ENCODE peak calls at places on chromosome 14, in four cellular contexts. One of them, this sample, is unnamed.

GRCh38 chr14:93898081-93898611 is 29.0 kb upstream of the FAM181A start:
- DNase-seq in upper lobe of right lung: no peak
- DNase-seq in stimulated activated CD8-positive, alpha-beta memory T cell treated with anti-CD3 and anti-CD28 coated beads, Interleukin-15, amount 100 ng/mL, for 24 hours: no peak
- DNase-seq in NCI-H510A treated with DMSO at 0.1 percent for 48 hours: no peak
- DNase-seq in this sample: no peak

GRCh38 chr14:55711171-55711811 is 131.3 kb downstream of the KTN1 start:
- DNase-seq in NCI-H510A treated with DMSO at 0.1 percent for 48 hours: no peak
- DNase-seq in stimulated activated CD8-positive, alpha-beta memory T cell treated with anti-CD3 and anti-CD28 coated beads, Interleukin-15, amount 100 ng/mL, for 24 hours: no peak
- DNase-seq in upper lobe of right lung: no peak
- DNase-seq in this sample: no peak

GRCh38 chr14:66315098-66315497 is 171.1 kb upstream of the CCDC196 start:
- DNase-seq in stimulated activated CD8-positive, alpha-beta memory T cell treated with anti-CD3 and anti-CD28 coated beads, Interleukin-15, amount 100 ng/mL, for 24 hours: no peak
- DNase-seq in upper lobe of right lung: no peak
- DNase-seq in NCI-H510A treated with DMSO at 0.1 percent for 48 hours: no peak
- DNase-seq in this sample: no peak

GRCh38 chr14:93056840-93057585 is 58.7 kb downstream of the ITPK1 start:
- DNase-seq in upper lobe of right lung: no peak
- DNase-seq in stimulated activated CD8-positive, alpha-beta memory T cell treated with anti-CD3 and anti-CD28 coated beads, Interleukin-15, amount 100 ng/mL, for 24 hours: no peak
- DNase-seq in NCI-H510A treated with DMSO at 0.1 percent for 48 hours: no peak
- DNase-seq in this sample: no peak

GRCh38 chr14:55974046-55974582 is 144.1 kb upstream of the PELI2 start:
- DNase-seq in stimulated activated CD8-positive, alpha-beta memory T cell treated with anti-CD3 and anti-CD28 coated beads, Interleukin-15, amount 100 ng/mL, for 24 hours: no peak
- DNase-seq in NCI-H510A treated with DMSO at 0.1 percent for 48 hours: no peak
- DNase-seq in upper lobe of right lung: no peak
- DNase-seq in this sample: no peak

GRCh38 chr14:38629412-38629811 is 373.5 kb upstream of the CLEC14A start:
- DNase-seq in NCI-H510A treated with DMSO at 0.1 percent for 48 hours: no peak
- DNase-seq in upper lobe of right lung: no peak
- DNase-seq in stimulated activated CD8-positive, alpha-beta memory T cell treated with anti-CD3 and anti-CD28 coated beads, Interleukin-15, amount 100 ng/mL, for 24 hours: no peak
- DNase-seq in this sample: no peak

GRCh38 chr14:45838597-45838996 is 585.6 kb upstream of the MIS18BP1 start:
- DNase-seq in upper lobe of right lung: no peak
- DNase-seq in stimulated activated CD8-positive, alpha-beta memory T cell treated with anti-CD3 and anti-CD28 coated beads, Interleukin-15, amount 100 ng/mL, for 24 hours: no peak
- DNase-seq in NCI-H510A treated with DMSO at 0.1 percent for 48 hours: peak; percentile 16
- DNase-seq in this sample: no peak

GRCh38 chr14:78359581-78359980 is 189.4 kb downstream of the NRXN3 start:
- DNase-seq in stimulated activated CD8-positive, alpha-beta memory T cell treated with anti-CD3 and anti-CD28 coated beads, Interleukin-15, amount 100 ng/mL, for 24 hours: no peak
- DNase-seq in upper lobe of right lung: no peak
- DNase-seq in NCI-H510A treated with DMSO at 0.1 percent for 48 hours: no peak
- DNase-seq in this sample: no peak

GRCh38 chr14:68762944-68763831 is 29.7 kb downstream of the ZFP36L1 start:
- DNase-seq in upper lobe of right lung: peak; percentile 76
- DNase-seq in NCI-H510A treated with DMSO at 0.1 percent for 48 hours: no peak
- DNase-seq in stimulated activated CD8-positive, alpha-beta memory T cell treated with anti-CD3 and anti-CD28 coated beads, Interleukin-15, amount 100 ng/mL, for 24 hours: no peak
- DNase-seq in this sample: peak; percentile 11

GRCh38 chr14:91078095-91078737 is 17.8 kb upstream of the RPS6KA5 start:
- DNase-seq in NCI-H510A treated with DMSO at 0.1 percent for 48 hours: no peak
- DNase-seq in upper lobe of right lung: no peak
- DNase-seq in stimulated activated CD8-positive, alpha-beta memory T cell treated with anti-CD3 and anti-CD28 coated beads, Interleukin-15, amount 100 ng/mL, for 24 hours: no peak
- DNase-seq in this sample: no peak

GRCh38 chr14:21476526-21476924 is 234 bp downstream of the RAB2B start:
- DNase-seq in stimulated activated CD8-positive, alpha-beta memory T cell treated with anti-CD3 and anti-CD28 coated beads, Interleukin-15, amount 100 ng/mL, for 24 hours: peak; percentile 61
- DNase-seq in NCI-H510A treated with DMSO at 0.1 percent for 48 hours: peak; percentile 92
- DNase-seq in upper lobe of right lung: peak; percentile 95
- DNase-seq in this sample: no peak

GRCh38 chr14:103091041-103091882 is 3.3 kb upstream of the EXOC3L4 start:
- DNase-seq in upper lobe of right lung: peak; percentile 88
- DNase-seq in NCI-H510A treated with DMSO at 0.1 percent for 48 hours: peak; percentile 40
- DNase-seq in stimulated activated CD8-positive, alpha-beta memory T cell treated with anti-CD3 and anti-CD28 coated beads, Interleukin-15, amount 100 ng/mL, for 24 hours: peak; percentile 61
- DNase-seq in this sample: no peak

GRCh38 chr14:64095620-64096019 is 198.6 kb downstream of the ESR2 start:
- DNase-seq in stimulated activated CD8-positive, alpha-beta memory T cell treated with anti-CD3 and anti-CD28 coated beads, Interleukin-15, amount 100 ng/mL, for 24 hours: no peak
- DNase-seq in upper lobe of right lung: no peak
- DNase-seq in NCI-H510A treated with DMSO at 0.1 percent for 48 hours: no peak
- DNase-seq in this sample: no peak

GRCh38 chr14:70057519-70058136 is 131.1 kb downstream of the SLC8A3 start:
- DNase-seq in stimulated activated CD8-positive, alpha-beta memory T cell treated with anti-CD3 and anti-CD28 coated beads, Interleukin-15, amount 100 ng/mL, for 24 hours: no peak
- DNase-seq in NCI-H510A treated with DMSO at 0.1 percent for 48 hours: no peak
- DNase-seq in upper lobe of right lung: no peak
- DNase-seq in this sample: no peak

This sample was measured in NCI-H2029.